ENCODE peak calls at places on chromosomes 4 and X, in eight cellular contexts. H is lower lobe of right lung, D is PC-3, J is LNCaP clone FGC, I is AG04449, O is body of pancreas, P is HCT116, Y is WERI-Rb-1. X is an unnamed sample.

GRCh38 chrX:151793886-151794285 is 59.3 kb downstream of the CNGA2 start:
- DNase-seq in O (no peak), J (no peak), D (no peak), Y (no peak), H (no peak), I (no peak), P (no peak), X (no peak)

GRCh38 chr4:56705870-56706400 is 24.8 kb upstream of the HOPX start:
- DNase-seq in O (no peak), P (no peak), Y (no peak), H (no peak), J (no peak), D (no peak), I (no peak), X (no peak)

GRCh38 chr4:153788064-153788418 is 842 bp downstream of the SFRP2 start:
- DNase-seq in H (no peak), O (no peak), Y (no peak), D (no peak), P (no peak), J (no peak), I (no peak), X (no peak)

GRCh38 chr4:165379662-165380061 is 854 bp downstream of the CPE start:
- DNase-seq in P (no peak), I (no peak), O (peak), Y (peak), D (no peak), J (no peak), H (no peak), X (no peak)

GRCh38 chr4:181845617-181846016 is 397.6 kb upstream of the TENM3 start:
- DNase-seq in O (no peak), P (no peak), J (no peak), Y (no peak), D (no peak), I (no peak), H (no peak), X (no peak)

GRCh38 chrX:2193273-2193592 is 307.5 kb downstream of the DHRSX start:
- DNase-seq in J (no peak), D (no peak), Y (no peak), H (no peak), P (no peak), O (no peak), I (no peak), X (no peak)

GRCh38 chr4:33882246-33882990 is 2361.9 kb downstream of the ARAP2 start:
- DNase-seq in H (no peak), O (no peak), D (peak), Y (no peak), P (no peak), I (no peak), J (no peak), X (no peak)

GRCh38 chrX:68757331-68757730 is 71.5 kb upstream of the EFNB1 start:
- DNase-seq in O (no peak), I (no peak), Y (no peak), D (no peak), P (no peak), H (no peak), J (peak), X (no peak)

GRCh38 chr4:15414601-15415091 is 13.2 kb upstream of the C1QTNF7 start:
- DNase-seq in O (no peak), D (peak), Y (no peak), H (no peak), I (peak), P (no peak), J (no peak), X (no peak)

GRCh38 chr4:47640911-47641310 is 155.8 kb downstream of the ATP10D start:
- DNase-seq in Y (no peak), H (no peak), D (no peak), P (no peak), I (no peak), O (no peak), J (no peak), X (no peak)

GRCh38 chr4:117225441-117225840 is 140.1 kb upstream of the TRAM1L1 start:
- DNase-seq in H (no peak), I (no peak), O (no peak), Y (no peak), D (no peak), J (no peak), P (no peak), X (no peak)

GRCh38 chrX:120672389-120672788 is 42.5 kb upstream of the C1GALT1C1 start:
- DNase-seq in I (peak), P (peak), J (no peak), O (no peak), D (peak), H (no peak), Y (no peak), X (peak)

GRCh38 chrX:47940448-47940847 is 63.3 kb downstream of the ZNF182 start:
- DNase-seq in J (no peak), Y (no peak), P (no peak), O (no peak), I (no peak), H (no peak), D (no peak), X (no peak)

GRCh38 chrX:143058096-143058495 is 32.4 kb downstream of the SPANXN4 start:
- DNase-seq in H (no peak), O (no peak), I (no peak), Y (no peak), J (no peak), P (no peak), D (no peak), X (no peak)

GRCh38 chrX:17499512-17499911 is 124.5 kb downstream of the NHS start:
- DNase-seq in P (no peak), I (no peak), O (no peak), J (no peak), Y (no peak), D (no peak), H (no peak), X (no peak)

GRCh38 chrX:2608638-2609430 is 82.3 kb upstream of the CD99 start:
- DNase-seq in Y (peak), J (peak), D (peak), H (peak), I (no peak), P (peak), O (peak), X (peak)

GRCh38 chr4:77022581-77023133 is 53.1 kb downstream of the CCNI start:
- DNase-seq in O (no peak), Y (peak), I (no peak), H (no peak), J (no peak), D (no peak), P (no peak), X (no peak)

GRCh38 chrX:36434521-36434920 is 515.0 kb downstream of the CFAP47 start:
- DNase-seq in O (no peak), I (no peak), P (no peak), J (peak), H (no peak), Y (no peak), D (peak), X (no peak)

GRCh38 chrX:84187501-84188319 is at the start of gene RPS6KA6:
- DNase-seq in I (no peak), Y (peak), H (peak), P (no peak), D (peak), J (no peak), O (peak), X (peak)

GRCh38 chr4:169436734-169437133 is 166.0 kb upstream of the SH3RF1 start:
- DNase-seq in P (no peak), D (no peak), O (no peak), Y (no peak), I (no peak), J (no peak), H (no peak), X (no peak)

GRCh38 chr4:6446538-6447451 is 25.6 kb downstream of the PPP2R2C start:
- DNase-seq in D (no peak), Y (no peak), H (no peak), P (no peak), O (peak), I (no peak), J (no peak), X (no peak)

GRCh38 chr4:185838104-185838452 is 26.1 kb upstream of the SORBS2 start:
- DNase-seq in D (no peak), O (no peak), I (no peak), P (no peak), H (no peak), J (no peak), Y (no peak), X (no peak)

GRCh38 chr4:185835336-185835735 is 23.3 kb upstream of the SORBS2 start:
- DNase-seq in I (no peak), H (no peak), D (no peak), O (no peak), P (no peak), Y (no peak), J (no peak), X (no peak)

GRCh38 chr4:185835814-185836213 is 23.8 kb upstream of the SORBS2 start:
- DNase-seq in Y (no peak), I (no peak), P (no peak), J (no peak), O (no peak), D (no peak), H (no peak), X (no peak)

GRCh38 chr4:185837415-185838103 is 25.6 kb upstream of the SORBS2 start:
- DNase-seq in I (no peak), H (no peak), O (no peak), Y (no peak), J (no peak), D (no peak), P (no peak), X (no peak)

DNA sequence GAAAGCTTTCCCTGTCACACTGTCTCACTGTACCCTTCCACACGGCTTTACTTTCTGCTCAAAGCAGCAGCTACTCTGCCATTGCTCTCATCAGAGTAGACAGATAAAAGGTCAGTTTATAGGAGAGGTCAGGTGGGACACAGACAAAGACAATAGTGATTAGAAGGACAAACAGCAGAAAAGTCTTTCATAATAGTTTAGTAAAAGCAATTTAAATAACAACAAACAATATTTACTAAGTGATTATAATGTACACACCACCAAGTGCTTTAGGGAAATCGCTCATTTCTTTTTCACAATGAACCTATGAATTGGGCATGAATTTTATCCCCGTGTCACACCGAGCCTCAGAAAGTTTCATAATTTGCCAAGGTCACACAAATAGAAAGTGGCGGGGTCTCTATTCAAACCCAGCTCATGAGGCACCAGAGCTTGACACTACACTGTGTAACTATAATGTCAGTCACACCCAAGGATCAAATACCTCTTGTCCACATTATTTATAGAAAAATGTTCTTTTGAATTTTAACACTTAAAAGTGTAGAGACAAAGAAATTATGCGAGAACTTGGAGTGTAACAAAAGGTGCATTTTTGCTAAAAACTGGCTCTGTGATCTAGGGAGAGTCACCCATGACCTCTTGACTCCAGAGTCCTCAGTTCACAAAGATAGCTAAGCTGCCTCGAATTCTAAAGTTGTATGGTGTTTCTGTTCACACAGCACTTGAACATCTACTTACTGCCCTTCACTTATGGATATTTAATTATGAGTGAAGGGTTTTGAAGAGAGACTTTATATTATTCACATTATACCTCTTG is 24.5 kb upstream of the SORBS2 start:
- DNase-seq in D (no peak), Y (no peak), I (no peak), H (no peak), P (no peak), O (no peak), J (no peak), X (no peak)
- TF ChIP-seq CTCF in D (no peak), Y (no peak), I (no peak), H (no peak), P (no peak), O (no peak), J (no peak), X (no peak)

GRCh38 chr4:38069271-38069760 is 109.1 kb downstream of the PTTG2 start:
- DNase-seq in H (no peak), D (peak), Y (no peak), O (peak), J (no peak), P (no peak), I (no peak), X (peak)
- TF ChIP-seq CTCF in H (peak), D (peak), Y (peak), O (peak), J (peak), P (peak), I (peak), X (peak)

DNA sequence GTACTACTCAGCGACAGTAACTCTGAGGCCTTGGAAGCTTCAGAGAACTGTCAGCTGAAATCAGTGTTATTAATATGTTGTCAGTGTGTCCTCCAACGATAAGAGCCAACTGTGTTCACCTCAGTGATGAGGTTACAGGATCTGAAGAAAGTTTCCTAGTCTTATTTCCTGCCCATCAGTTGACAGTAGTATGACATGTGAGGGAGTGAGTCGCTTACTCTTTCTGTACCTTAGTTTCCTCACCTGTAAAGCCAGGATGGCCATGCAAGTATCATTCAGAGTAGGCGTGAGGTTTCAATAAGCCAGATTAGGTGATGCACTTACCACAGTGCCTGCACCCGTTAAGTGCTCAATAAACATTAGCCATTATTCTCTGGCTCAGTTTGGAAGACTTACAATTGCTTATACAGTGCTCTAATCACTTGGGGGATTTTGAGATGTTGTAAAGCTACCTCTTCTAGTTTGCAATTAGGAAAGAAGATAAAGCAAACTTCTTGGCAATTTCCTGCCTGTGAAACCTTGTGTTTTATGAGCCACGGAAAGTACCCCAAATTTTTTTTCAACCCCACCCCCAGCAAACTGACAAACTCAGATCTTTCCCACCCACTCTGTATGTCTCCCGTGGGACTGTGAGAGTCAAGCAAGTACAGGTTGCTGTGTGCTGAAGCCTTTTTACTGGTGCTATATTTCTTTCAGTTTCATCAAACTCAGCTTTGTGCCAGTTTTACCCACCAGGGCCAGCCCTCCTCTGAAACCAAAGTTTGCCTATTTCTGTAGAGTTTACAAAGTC is 62.1 kb downstream of the ANXA3 start:
- DNase-seq in P (no peak), O (no peak), I (no peak), J (no peak), H (no peak), Y (no peak), D (no peak), X (no peak)
- TF ChIP-seq CTCF in P (no peak), O (no peak), I (no peak), J (no peak), H (no peak), Y (no peak), D (no peak), X (no peak)

DNA sequence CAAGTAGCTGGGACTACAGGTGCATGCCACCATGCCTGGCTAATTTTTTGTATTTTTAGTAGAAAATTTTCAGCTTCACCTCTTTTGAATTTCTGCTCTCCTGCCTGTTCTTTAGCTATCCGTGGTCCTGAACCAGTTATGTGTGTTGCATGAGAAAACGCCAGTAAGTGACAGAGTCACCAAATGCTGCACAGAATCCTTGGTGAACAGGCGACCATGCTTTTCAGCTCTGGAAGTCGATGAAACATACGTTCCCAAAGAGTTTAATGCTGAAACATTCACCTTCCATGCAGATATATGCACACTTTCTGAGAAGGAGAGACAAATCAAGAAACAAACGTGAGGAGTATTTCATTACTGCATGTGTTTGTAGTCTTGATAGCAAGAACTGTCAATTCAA is 13.9 kb downstream of the ALB start:
- DNase-seq in Y (no peak), J (no peak), O (no peak), D (peak), H (no peak), P (no peak), I (no peak), X (no peak)
- TF ChIP-seq CTCF in Y (no peak), J (no peak), O (no peak), D (no peak), H (no peak), P (no peak), I (no peak), X (no peak)

DNA sequence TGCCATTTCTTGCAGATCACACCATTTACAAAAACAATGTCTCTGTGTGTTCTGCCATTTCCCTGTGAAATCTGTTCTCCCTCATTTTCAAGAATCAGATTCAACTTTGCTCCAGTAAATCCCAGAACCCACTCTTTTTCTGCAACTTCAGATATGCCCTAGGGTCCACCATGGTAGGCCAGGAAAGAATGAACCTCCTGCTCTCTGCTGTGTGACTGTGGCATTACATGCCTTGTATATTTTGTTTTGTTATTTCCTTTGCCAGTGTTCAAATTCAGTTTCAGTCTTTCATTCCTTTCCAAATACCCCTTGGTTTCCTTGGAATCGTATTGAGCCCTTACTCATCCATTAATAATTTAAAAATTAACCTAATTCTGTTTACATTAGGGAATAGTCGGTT is 290.2 kb upstream of the VCX start:
- DNase-seq in J (no peak), Y (no peak), P (no peak), I (no peak), H (no peak), O (no peak), D (no peak), X (no peak)
- TF ChIP-seq CTCF in J (no peak), Y (peak), P (no peak), I (no peak), H (no peak), O (no peak), D (no peak), X (no peak)

GRCh38 chr4:3402409-3403103 is 39.2 kb upstream of the HGFAC start:
- DNase-seq in O (no peak), J (no peak), I (peak), D (no peak), H (peak), P (no peak), Y (no peak), X (no peak)

GRCh38 chr4:3397128-3397527 is 44.6 kb upstream of the HGFAC start:
- DNase-seq in O (no peak), H (no peak), D (no peak), J (no peak), I (no peak), P (no peak), Y (no peak), X (no peak)

GRCh38 chr4:3396611-3397010 is 45.2 kb upstream of the HGFAC start:
- DNase-seq in P (no peak), I (no peak), J (no peak), D (no peak), O (no peak), Y (no peak), H (no peak), X (no peak)

GRCh38 chr4:3401436-3402171 is 40.2 kb upstream of the HGFAC start:
- DNase-seq in I (no peak), H (no peak), P (no peak), O (no peak), D (peak), J (peak), Y (no peak), X (no peak)

GRCh38 chr4:3399277-3400194 is 42.2 kb upstream of the HGFAC start:
- DNase-seq in I (no peak), O (no peak), J (no peak), Y (no peak), H (no peak), D (peak), P (peak), X (no peak)
- TF ChIP-seq CTCF in I (no peak), O (no peak), J (no peak), Y (no peak), H (no peak), D (peak), P (no peak), X (no peak)

DNA sequence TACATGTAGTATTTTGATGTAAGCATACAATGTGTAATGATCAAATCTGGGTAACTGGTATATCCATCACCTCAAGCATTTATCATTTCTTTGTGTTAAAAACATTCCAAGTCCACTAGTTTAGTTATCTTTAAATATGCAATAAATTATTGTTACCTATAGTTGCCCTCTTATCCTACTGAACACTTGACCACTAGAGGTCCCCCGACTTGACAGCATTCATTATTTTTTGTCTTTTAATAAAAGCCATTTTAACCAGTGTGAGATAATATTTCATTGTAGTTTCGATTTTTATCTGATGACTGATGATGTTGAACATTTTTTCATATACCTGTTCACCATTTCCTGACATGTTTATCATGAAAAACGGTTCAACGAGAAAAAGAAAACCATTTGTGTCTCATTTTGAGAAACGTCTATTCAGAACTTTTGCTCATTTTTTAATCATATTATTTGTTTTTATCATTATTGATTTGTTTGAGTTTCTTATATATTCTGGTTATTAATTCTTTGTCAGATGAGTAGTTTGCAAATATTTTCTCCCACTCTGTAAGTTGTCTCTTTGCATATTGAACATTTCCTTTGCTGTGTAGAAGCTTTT is 199.0 kb upstream of the CXXC4 start:
- DNase-seq in O (no peak), P (peak), Y (no peak), I (no peak), D (peak), J (peak), H (no peak), X (peak)
- TF ChIP-seq CTCF in O (peak), P (peak), Y (peak), I (no peak), D (peak), J (peak), H (peak), X (no peak)

DNA sequence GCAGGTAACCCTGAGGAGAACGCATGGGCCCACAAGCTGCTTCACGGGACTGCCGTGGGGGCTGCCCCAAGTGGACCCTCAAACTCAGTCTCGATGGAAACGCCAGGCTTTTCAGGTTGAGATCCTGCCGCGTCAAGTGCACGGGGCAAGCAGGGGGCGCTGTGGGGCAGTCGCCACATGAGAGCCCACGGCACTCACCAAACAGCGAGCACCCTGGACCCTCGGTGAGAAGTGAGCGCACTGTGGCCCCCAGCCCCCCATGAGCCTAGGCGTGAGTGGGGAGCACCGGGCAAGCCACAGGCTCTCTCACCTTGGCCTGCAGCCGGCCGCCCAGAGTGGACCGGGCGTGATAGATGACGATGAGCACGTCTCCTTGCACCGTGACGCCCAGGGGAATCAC is 50.9 kb upstream of the CPLX1 start:
- DNase-seq in P (no peak), Y (peak), O (no peak), H (no peak), D (no peak), J (no peak), I (no peak), X (no peak)
- TF ChIP-seq CTCF in P (peak), Y (peak), O (no peak), H (no peak), D (peak), J (peak), I (peak), X (no peak)

GRCh38 chrX:9352243-9352642 is 112.6 kb upstream of the TBL1X start:
- DNase-seq in I (no peak), Y (no peak), J (no peak), P (no peak), O (no peak), D (no peak), H (no peak), X (no peak)
- TF ChIP-seq CTCF in I (no peak), Y (no peak), J (no peak), P (no peak), O (no peak), D (no peak), H (no peak), X (no peak)